ENCODE peak calls at places on chromosomes 7 and 10, in seven cellular contexts. D, F, Z, O, U, B and M are unnamed samples.

GRCh38 chr7:79719216-79719615 is 265.7 kb upstream of the MAGI2 start:
- DNase-seq in U (no peak), D (no peak), B (no peak), Z (no peak), F (no peak), O (no peak), M (no peak)

GRCh38 chr7:99631311-99632109 is 14.8 kb downstream of the ZSCAN25 start:
- DNase-seq in Z (no peak), B (no peak), O (peak; percentile 13), U (peak; percentile 14), D (peak; percentile 89), F (no peak), M (peak; percentile 21)

GRCh38 chr10:128572696-128573095 is 446.5 kb upstream of the MKI67 start:
- DNase-seq in F (no peak), U (no peak), D (no peak), Z (no peak), B (no peak), O (no peak), M (no peak)

GRCh38 chr7:27608776-27609495 is 53.7 kb downstream of the HIBADH start:
- DNase-seq in Z (no peak), D (peak; percentile 52), F (no peak), U (peak; percentile 20), B (no peak), O (no peak), M (no peak)

GRCh38 chr10:29256531-29256930 is 32.3 kb upstream of the LYZL1 start:
- DNase-seq in F (no peak), B (no peak), O (no peak), Z (no peak), D (no peak), U (no peak), M (no peak)

GRCh38 chr10:43881657-43882056 is 233.0 kb upstream of the ZNF32 start:
- DNase-seq in B (no peak), Z (peak; percentile 6), D (no peak), F (no peak), U (no peak), O (no peak), M (no peak)

GRCh38 chr10:2898509-2898860 is 168.9 kb upstream of the PFKP start:
- DNase-seq in U (no peak), Z (no peak), B (no peak), D (no peak), O (no peak), F (no peak), M (no peak)

GRCh38 chr10:124495176-124495575 is 33.6 kb downstream of the LHPP start:
- DNase-seq in U (no peak), F (no peak), D (peak; percentile 28), Z (no peak), O (no peak), B (no peak), M (no peak)

GRCh38 chr7:108129018-108129965 is 869 bp downstream of the LAMB4 start:
- DNase-seq in B (no peak), Z (no peak), F (no peak), U (no peak), O (no peak), D (no peak), M (no peak)

GRCh38 chr7:137195996-137196395 is 147.5 kb downstream of the PTN start:
- DNase-seq in F (no peak), B (no peak), D (no peak), O (no peak), U (no peak), Z (no peak), M (no peak)

GRCh38 chr10:116994113-116994890 is 10.7 kb downstream of the SHTN1 start:
- DNase-seq in U (no peak), D (no peak), Z (no peak), O (no peak), B (no peak), F (no peak), M (no peak)

GRCh38 chr7:82605247-82605864 is 161.8 kb upstream of the CACNA2D1 start:
- DNase-seq in B (no peak), F (peak; percentile 29), U (peak; percentile 40), D (peak; percentile 33), O (peak; percentile 46), Z (no peak), M (no peak)

GRCh38 chr7:36747969-36748574 is 23.8 kb upstream of the AOAH start:
- DNase-seq in O (no peak), U (no peak), D (no peak), Z (no peak), B (no peak), F (no peak), M (no peak)

GRCh38 chr10:128125416-128125943 is 743 bp downstream of the MKI67 start:
- DNase-seq in Z (no peak), B (no peak), U (no peak), F (no peak), D (no peak), O (no peak), M (no peak)

GRCh38 chr7:127751723-127752448 is 99.9 kb downstream of the SND1 start:
- DNase-seq in U (peak; percentile 11), O (peak; percentile 75), F (peak; percentile 8), Z (no peak), D (no peak), B (no peak), M (peak; percentile 37)

GRCh38 chr7:70189776-70190175 is 591.5 kb downstream of the AUTS2 start:
- DNase-seq in Z (no peak), D (no peak), B (no peak), F (no peak), U (no peak), O (no peak), M (no peak)

GRCh38 chr7:120677535-120677934 is 180.4 kb downstream of the TSPAN12 start:
- DNase-seq in D (no peak), F (no peak), U (no peak), B (no peak), Z (no peak), O (no peak), M (no peak)

GRCh38 chr7:144812379-144813283 is 23.2 kb downstream of the TPK1 start:
- DNase-seq in B (no peak), U (no peak), D (no peak), O (no peak), F (no peak), Z (no peak), M (no peak)

GRCh38 chr10:102752934-102753664 is 9.4 kb downstream of the WBP1L start:
- DNase-seq in Z (peak; percentile 47), F (no peak), D (peak; percentile 61), U (peak; percentile 71), B (no peak), O (peak; percentile 83), M (no peak)

GRCh38 chr10:30988831-30989458 is 42.7 kb downstream of the ZNF438 start:
- DNase-seq in U (no peak), B (no peak), Z (no peak), F (no peak), O (peak; percentile 57), D (no peak), M (no peak)

GRCh38 chr10:30987463-30987862 is 44.2 kb downstream of the ZNF438 start:
- DNase-seq in F (no peak), Z (no peak), U (no peak), D (no peak), B (no peak), O (no peak), M (no peak)

GRCh38 chr10:30986027-30986672 is 45.5 kb downstream of the ZNF438 start:
- DNase-seq in F (no peak), Z (no peak), U (no peak), O (peak; percentile 71), D (peak; percentile 92), B (peak; percentile 61), M (no peak)

GRCh38 chr10:30984563-30985328 is 46.9 kb downstream of the ZNF438 start:
- DNase-seq in F (no peak), B (no peak), Z (no peak), U (no peak), O (no peak), D (peak; percentile 70), M (no peak)

GRCh38 chr10:30985552-30985951 is 46.1 kb downstream of the ZNF438 start:
- DNase-seq in U (no peak), O (peak; percentile 62), D (peak; percentile 88), F (no peak), B (no peak), Z (no peak), M (no peak)
- H3K4me3 ChIP-seq in U (no peak overlapping the region), O (no peak overlapping the region), D (no peak overlapping the region), F (no peak overlapping the region), B (no peak overlapping the region), Z (no peak overlapping the region), M (no peak overlapping the region)

GRCh38 chr10:75236178-75236825 is 545 bp upstream of the COMTD1 start:
- DNase-seq in Z (no peak), B (no peak), U (no peak), F (no peak), O (no peak), D (no peak), M (no peak)
- TF ChIP-seq CTCF in Z (no peak), B (no peak), U (no peak), F (no peak), O (no peak), D (no peak), M (no peak)

GRCh38 chr10:93346060-93346459 is 136.1 kb downstream of the MYOF start:
- DNase-seq in B (no peak), D (no peak), U (no peak), F (no peak), Z (no peak), O (peak; percentile 21), M (no peak)

GRCh38 chr10:93342346-93342745 is 139.8 kb downstream of the MYOF start:
- DNase-seq in F (no peak), B (no peak), D (peak; percentile 26), Z (no peak), O (peak; percentile 36), U (no peak), M (no peak)

GRCh38 chr10:93346712-93347111 is 135.4 kb downstream of the MYOF start:
- DNase-seq in O (peak; percentile 46), D (no peak), F (no peak), U (no peak), Z (no peak), B (no peak), M (no peak)
- H3K36me3 ChIP-seq in O (peaks cover 68% of the 10 kb centered on the region), D (peaks cover 36% of the 10 kb centered on the region), F (peaks cover 66% of the 10 kb centered on the region), U (peaks cover 95% of the 10 kb centered on the region), Z (no peaks in the 10 kb centered on the region), B (peaks cover 72% of the 10 kb centered on the region), M (peaks cover 5% of the 10 kb centered on the region)

GRCh38 chr7:116595063-116595462 is 70.2 kb downstream of the CAV1 start:
- DNase-seq in Z (no peak), B (no peak), F (no peak), U (no peak), O (no peak), D (peak; percentile 95), M (no peak)

GRCh38 chr7:116591202-116592040 is 66.6 kb downstream of the CAV1 start:
- DNase-seq in D (peak; percentile 64), U (no peak), B (peak; percentile 45), O (peak; percentile 52), Z (no peak), F (no peak), M (no peak)

GRCh38 chr7:116593359-116594075 is 68.7 kb downstream of the CAV1 start:
- DNase-seq in B (no peak), D (no peak), F (no peak), U (no peak), Z (no peak), O (no peak), M (no peak)

GRCh38 chr7:116592445-116592844 is 67.6 kb downstream of the CAV1 start:
- DNase-seq in U (no peak), B (no peak), F (peak; percentile 82), D (no peak), O (no peak), Z (no peak), M (no peak)

DNA sequence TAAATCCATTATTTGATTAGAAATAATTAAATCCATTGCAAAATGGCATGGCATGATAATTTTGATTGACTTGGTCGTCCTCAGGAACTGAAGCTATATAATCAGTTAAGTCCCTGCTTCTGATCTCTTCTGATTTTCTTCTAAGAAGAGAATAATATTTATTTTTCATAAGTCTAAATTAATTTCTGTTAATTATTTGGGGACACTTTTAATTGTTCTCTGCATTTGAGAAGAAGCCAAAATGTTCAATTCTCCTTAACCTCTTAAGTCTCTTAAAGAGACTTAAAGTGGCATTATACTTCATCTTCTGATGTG is 67.2 kb downstream of the CAV1 start:
- DNase-seq in O (no peak), B (no peak), U (no peak), F (no peak), D (no peak), Z (no peak), M (no peak)
- H3K4me3 ChIP-seq in O (no peak overlapping the region), B (peak overlapping the region; percentile 17), U (no peak overlapping the region), F (no peak overlapping the region), D (no peak overlapping the region), Z (no peak overlapping the region), M (no peak overlapping the region)